ENCODE peak calls at places on chromosomes 7 and 10, in four cellular contexts. O is aorta; J is left ventricle myocardium inferior; G is CD4-positive, CD25-positive, alpha-beta regulatory T cell. H is an unnamed sample. For H3K36me3, the result is how much of the 10 kb centered on the place peaks cover.

GRCh38 chr7:132424821-132425739 is 151.2 kb downstream of the PLXNA4 start:
- DNase-seq in O (no peak), J (no peak), G (no peak), H (no peak)

GRCh38 chr7:29208410-29209250 is 14.1 kb downstream of the CHN2 start:
- DNase-seq in O (no peak), J (no peak), G (no peak), H (no peak)

GRCh38 chr10:125169279-125169678 is 8.9 kb upstream of the CTBP2 start:
- DNase-seq in O (no peak), J (no peak), G (no peak), H (no peak)

GRCh38 chr10:12701696-12702095 is 299.8 kb downstream of the CCDC3 start:
- DNase-seq in O (no peak), J (no peak), G (no peak), H (no peak)

GRCh38 chr7:30170460-30171197 is 35.8 kb downstream of the MTURN start:
- DNase-seq in O (no peak), J (no peak), G (no peak), H (no peak)

GRCh38 chr10:115802911-115803310 is 470.1 kb downstream of the GFRA1 start:
- DNase-seq in O (no peak), J (no peak), G (no peak), H (no peak)

GRCh38 chr10:102435529-102436233 is 3.3 kb upstream of the CUEDC2 start:
- DNase-seq in O (no peak), J (no peak), G (no peak), H (no peak)

GRCh38 chr7:105196473-105196872 is 182.5 kb downstream of the KMT2E start:
- DNase-seq in O (no peak), J (no peak), G (no peak), H (peak)

GRCh38 chr7:128830231-128831177 is at the start of gene FLNC:
- DNase-seq in O (peak), J (peak), G (no peak), H (peak)

GRCh38 chr10:50627896-50628295 is 4.1 kb upstream of the SGMS1 start:
- DNase-seq in O (no peak), J (no peak), G (no peak), H (no peak)

GRCh38 chr7:157646551-157646950 is 309.7 kb downstream of the DNAJB6 start:
- DNase-seq in O (no peak), J (no peak), G (no peak), H (no peak)

GRCh38 chr7:83060218-83060617 is 102.5 kb downstream of the PCLO start:
- DNase-seq in O (no peak), J (peak), G (no peak), H (no peak)

GRCh38 chr10:24350111-24350921 is 141.4 kb downstream of the KIAA1217 start:
- DNase-seq in O (no peak), J (no peak), G (no peak), H (no peak)

GRCh38 chr7:18555968-18556367 is 60.4 kb downstream of the HDAC9 start:
- DNase-seq in O (no peak), J (no peak), G (no peak), H (no peak)

GRCh38 chr7:23213755-23214154 is 31.9 kb downstream of the NUP42 start:
- DNase-seq in O (no peak), J (no peak), G (no peak), H (no peak)

GRCh38 chr10:88582806-88583583 is at the start of gene RNLS:
- DNase-seq in O (peak), J (peak), G (peak), H (peak)

GRCh38 chr7:99036531-99037175 is 107.3 kb downstream of the SMURF1 start:
- DNase-seq in O (no peak), J (no peak), G (no peak), H (no peak)

GRCh38 chr10:80372675-80373074 is 16.1 kb downstream of the DYDC2 start:
- DNase-seq in O (no peak), J (no peak), G (no peak), H (no peak)

GRCh38 chr7:134770676-134771075 is 8.8 kb upstream of the CALD1 start:
- DNase-seq in O (no peak), J (no peak), G (no peak), H (no peak)

GRCh38 chr7:42014625-42015412 is 222.2 kb downstream of the GLI3 start:
- DNase-seq in O (no peak), J (no peak), G (no peak), H (no peak)

GRCh38 chr7:80357530-80357929 is 154.3 kb downstream of the GNAT3 start:
- DNase-seq in O (no peak), J (no peak), G (no peak), H (no peak)

GRCh38 chr7:134611611-134612151 is 35.0 kb upstream of the BPGM start:
- DNase-seq in O (no peak), J (no peak), G (no peak), H (no peak)

GRCh38 chr7:42495251-42495650 is 258.2 kb upstream of the GLI3 start:
- DNase-seq in O (no peak), J (no peak), G (no peak), H (no peak)

GRCh38 chr7:90594791-90595317 is 1.3 kb upstream of the CDK14 start:
- DNase-seq in O (peak), J (peak), G (no peak), H (no peak)

GRCh38 chr7:157547102-157547501 is 210.3 kb downstream of the DNAJB6 start:
- DNase-seq in O (peak), J (no peak), G (no peak), H (no peak)

DNA sequence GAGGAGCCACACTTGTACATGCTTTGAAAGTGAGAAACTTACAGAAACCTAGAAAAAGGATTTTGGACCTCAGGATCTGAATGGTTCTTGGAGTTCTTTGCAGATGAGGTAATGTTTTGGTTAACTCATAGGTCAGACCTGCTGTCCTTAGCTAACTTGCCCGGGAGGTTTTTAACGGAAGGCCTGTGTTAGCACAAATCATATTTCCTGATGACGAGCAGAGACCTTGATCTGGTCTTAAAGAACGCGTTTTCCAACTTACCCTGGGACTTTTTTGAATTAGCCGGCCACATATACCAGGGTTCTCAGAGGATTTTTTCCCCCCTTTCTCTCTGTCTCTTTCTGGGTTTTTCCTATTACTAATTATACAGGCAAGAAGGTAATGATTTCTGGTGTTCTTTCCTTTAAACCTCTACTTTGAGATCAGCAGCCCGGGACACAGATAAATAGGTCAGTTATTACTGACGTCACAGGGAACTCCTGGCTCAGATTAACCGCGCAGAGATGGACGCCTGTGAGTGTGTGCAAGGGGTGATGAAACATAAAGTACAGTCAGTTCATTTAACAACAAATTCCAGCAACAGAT is 101.8 kb upstream of the KLF6 start:
- DNase-seq in O (no peak), J (no peak), G (no peak), H (peak)
- H3K27ac ChIP-seq in O (peak), J (peak), G (no peak), H (peak)

DNA sequence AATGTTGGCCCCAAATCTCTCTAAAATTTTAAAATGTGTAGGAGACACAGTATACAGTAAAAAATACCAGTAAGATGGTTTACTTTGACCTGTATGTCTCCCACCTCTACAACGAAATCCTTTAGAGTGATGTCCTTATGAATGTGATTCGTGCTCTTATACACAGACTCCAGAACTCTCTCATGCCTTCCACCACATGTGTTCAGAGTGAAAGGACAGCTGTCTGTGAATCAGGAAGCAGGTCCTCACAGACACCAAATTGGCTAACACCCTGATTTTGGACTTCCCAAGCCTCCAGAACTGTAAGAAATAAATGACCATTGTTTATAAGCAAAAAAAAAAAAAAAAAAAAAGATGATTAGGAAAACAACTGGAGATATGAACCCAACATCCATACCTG is 35.2 kb downstream of the RNF133 start:
- DNase-seq in O (no peak), J (no peak), G (no peak), H (no peak)
- H3K36me3 ChIP-seq in O (under half), J (under half), G (under half), H (under half)

GRCh38 chr7:51062222-51062987 is 254.2 kb downstream of the COBL start:
- DNase-seq in O (no peak), J (no peak), G (no peak), H (no peak)
- H3K27ac ChIP-seq in O (no peak), J (no peak), G (no peak), H (no peak)

GRCh38 chr10:121076760-121077159 is 225.6 kb downstream of the WDR11 start:
- DNase-seq in O (no peak), J (peak), G (no peak), H (no peak)
- H3K36me3 ChIP-seq in O (under half), J (under half), G (under half), H (under half)

GRCh38 chr10:31819393-31819820 is 109.2 kb downstream of the ARHGAP12 start:
- DNase-seq in O (peak), J (peak), G (no peak), H (peak)

GRCh38 chr10:31820096-31820495 is 108.5 kb downstream of the ARHGAP12 start:
- DNase-seq in O (no peak), J (no peak), G (no peak), H (no peak)

GRCh38 chr10:31822150-31822549 is 106.5 kb downstream of the ARHGAP12 start:
- DNase-seq in O (no peak), J (no peak), G (no peak), H (no peak)

GRCh38 chr10:31820794-31821369 is 107.7 kb downstream of the ARHGAP12 start:
- DNase-seq in O (no peak), J (no peak), G (no peak), H (no peak)

GRCh38 chr10:31816318-31816717 is 112.3 kb downstream of the ARHGAP12 start:
- DNase-seq in O (no peak), J (no peak), G (no peak), H (no peak)
- H3K27ac ChIP-seq in O (no peak), J (no peak), G (no peak), H (no peak)